ENCODE peak calls at places on chromosomes 5 and 9, in ten cellular contexts. One of them, this sample, is unnamed.

GRCh38 chr5:160506006-160507004 is 84.7 kb downstream of the PTTG1 start:
- DNase-seq in neuronal stem cell: no peak
- DNase-seq in RWPE2: no peak
- DNase-seq in pancreas: no peak
- DNase-seq in CD8-positive, alpha-beta T cell: peak; percentile 42
- DNase-seq in HCT116: no peak
- DNase-seq in tibial artery: no peak
- DNase-seq in fibroblast of lung: peak; percentile 57
- DNase-seq in left ventricle myocardium inferior: no peak
- DNase-seq in PC-9: no peak
- DNase-seq in this sample: no peak

GRCh38 chr9:89382026-89382986 is 64.0 kb downstream of the SECISBP2 start:
- DNase-seq in neuronal stem cell: no peak
- DNase-seq in RWPE2: no peak
- DNase-seq in pancreas: no peak
- DNase-seq in CD8-positive, alpha-beta T cell: no peak
- DNase-seq in HCT116: no peak
- DNase-seq in tibial artery: no peak
- DNase-seq in fibroblast of lung: no peak
- DNase-seq in left ventricle myocardium inferior: no peak
- DNase-seq in PC-9: no peak
- DNase-seq in this sample: no peak

GRCh38 chr9:73006986-73007385 is 54.1 kb upstream of the ALDH1A1 start:
- DNase-seq in neuronal stem cell: no peak
- DNase-seq in RWPE2: no peak
- DNase-seq in pancreas: no peak
- DNase-seq in CD8-positive, alpha-beta T cell: no peak
- DNase-seq in HCT116: no peak
- DNase-seq in tibial artery: no peak
- DNase-seq in fibroblast of lung: no peak
- DNase-seq in left ventricle myocardium inferior: no peak
- DNase-seq in PC-9: no peak
- DNase-seq in this sample: no peak

GRCh38 chr5:135034186-135034962 is at the start of gene PITX1:
- DNase-seq in neuronal stem cell: peak; percentile 64
- DNase-seq in RWPE2: peak; percentile 92
- DNase-seq in pancreas: peak; percentile 34
- DNase-seq in CD8-positive, alpha-beta T cell: no peak
- DNase-seq in HCT116: peak; percentile 33
- DNase-seq in tibial artery: peak; percentile 91
- DNase-seq in fibroblast of lung: peak; percentile 22
- DNase-seq in left ventricle myocardium inferior: no peak
- DNase-seq in PC-9: peak; percentile 79
- DNase-seq in this sample: peak; percentile 33

GRCh38 chr5:146785065-146785464 is 93.5 kb downstream of the PPP2R2B start:
- DNase-seq in neuronal stem cell: no peak
- DNase-seq in RWPE2: no peak
- DNase-seq in pancreas: no peak
- DNase-seq in CD8-positive, alpha-beta T cell: no peak
- DNase-seq in HCT116: no peak
- DNase-seq in tibial artery: no peak
- DNase-seq in fibroblast of lung: no peak
- DNase-seq in left ventricle myocardium inferior: no peak
- DNase-seq in PC-9: no peak
- DNase-seq in this sample: no peak

GRCh38 chr9:70413427-70413797 is 1.0 kb downstream of the KLF9 start:
- DNase-seq in neuronal stem cell: no peak
- DNase-seq in RWPE2: peak; percentile 78
- DNase-seq in pancreas: no peak
- DNase-seq in CD8-positive, alpha-beta T cell: no peak
- DNase-seq in HCT116: no peak
- DNase-seq in tibial artery: no peak
- DNase-seq in fibroblast of lung: no peak
- DNase-seq in left ventricle myocardium inferior: peak; percentile 80
- DNase-seq in PC-9: no peak
- DNase-seq in this sample: no peak

GRCh38 chr5:81214848-81215247 is 18.3 kb upstream of the CKMT2 start:
- DNase-seq in neuronal stem cell: no peak
- DNase-seq in RWPE2: no peak
- DNase-seq in pancreas: no peak
- DNase-seq in CD8-positive, alpha-beta T cell: no peak
- DNase-seq in HCT116: no peak
- DNase-seq in tibial artery: no peak
- DNase-seq in fibroblast of lung: no peak
- DNase-seq in left ventricle myocardium inferior: no peak
- DNase-seq in PC-9: no peak
- DNase-seq in this sample: no peak

GRCh38 chr9:112355305-112355953 is 22.0 kb upstream of the PTBP3 start:
- DNase-seq in neuronal stem cell: no peak
- DNase-seq in RWPE2: no peak
- DNase-seq in pancreas: no peak
- DNase-seq in CD8-positive, alpha-beta T cell: no peak
- DNase-seq in HCT116: no peak
- DNase-seq in tibial artery: no peak
- DNase-seq in fibroblast of lung: no peak
- DNase-seq in left ventricle myocardium inferior: no peak
- DNase-seq in PC-9: no peak
- DNase-seq in this sample: peak; percentile 93

GRCh38 chr5:150598046-150598445 is 42.4 kb upstream of the SYNPO start:
- DNase-seq in neuronal stem cell: no peak
- DNase-seq in RWPE2: no peak
- DNase-seq in pancreas: no peak
- DNase-seq in CD8-positive, alpha-beta T cell: no peak
- DNase-seq in HCT116: no peak
- DNase-seq in tibial artery: no peak
- DNase-seq in fibroblast of lung: no peak
- DNase-seq in left ventricle myocardium inferior: peak; percentile 6
- DNase-seq in PC-9: no peak
- DNase-seq in this sample: no peak

GRCh38 chr5:150595466-150596031 is 44.9 kb upstream of the SYNPO start:
- DNase-seq in neuronal stem cell: no peak
- DNase-seq in RWPE2: peak; percentile 60
- DNase-seq in pancreas: no peak
- DNase-seq in CD8-positive, alpha-beta T cell: no peak
- DNase-seq in HCT116: no peak
- DNase-seq in tibial artery: peak; percentile 67
- DNase-seq in fibroblast of lung: peak; percentile 93
- DNase-seq in left ventricle myocardium inferior: peak; percentile 43
- DNase-seq in PC-9: no peak
- DNase-seq in this sample: no peak

GRCh38 chr5:150596826-150597225 is 43.6 kb upstream of the SYNPO start:
- DNase-seq in neuronal stem cell: no peak
- DNase-seq in RWPE2: no peak
- DNase-seq in pancreas: no peak
- DNase-seq in CD8-positive, alpha-beta T cell: no peak
- DNase-seq in HCT116: no peak
- DNase-seq in tibial artery: no peak
- DNase-seq in fibroblast of lung: no peak
- DNase-seq in left ventricle myocardium inferior: peak; percentile 7
- DNase-seq in PC-9: no peak
- DNase-seq in this sample: no peak

GRCh38 chr5:150593996-150594395 is 46.5 kb upstream of the SYNPO start:
- DNase-seq in neuronal stem cell: no peak
- DNase-seq in RWPE2: peak; percentile 56
- DNase-seq in pancreas: no peak
- DNase-seq in CD8-positive, alpha-beta T cell: no peak
- DNase-seq in HCT116: no peak
- DNase-seq in tibial artery: peak; percentile 62
- DNase-seq in fibroblast of lung: peak; percentile 54
- DNase-seq in left ventricle myocardium inferior: no peak
- DNase-seq in PC-9: no peak
- DNase-seq in this sample: no peak

GRCh38 chr5:150596313-150596712 is 44.1 kb upstream of the SYNPO start:
- DNase-seq in neuronal stem cell: no peak
- DNase-seq in RWPE2: peak; percentile 58
- DNase-seq in pancreas: no peak
- DNase-seq in CD8-positive, alpha-beta T cell: no peak
- DNase-seq in HCT116: no peak
- DNase-seq in tibial artery: no peak
- DNase-seq in fibroblast of lung: no peak
- DNase-seq in left ventricle myocardium inferior: no peak
- DNase-seq in PC-9: no peak
- DNase-seq in this sample: no peak
- H3K27ac ChIP-seq in neuronal stem cell: no peak overlapping the region
- H3K27ac ChIP-seq in RWPE2: no peak overlapping the region
- H3K27ac ChIP-seq in pancreas: no peak overlapping the region
- H3K27ac ChIP-seq in CD8-positive, alpha-beta T cell: no peak overlapping the region
- H3K27ac ChIP-seq in HCT116: no peak overlapping the region
- H3K27ac ChIP-seq in tibial artery: peak overlapping the region; percentile 86
- H3K27ac ChIP-seq in fibroblast of lung: no peak overlapping the region
- H3K27ac ChIP-seq in left ventricle myocardium inferior: peak overlapping the region; percentile 90
- H3K27ac ChIP-seq in PC-9: no peak overlapping the region
- H3K27ac ChIP-seq in this sample: peak overlapping the region; percentile 36

GRCh38 chr9:38059233-38059936 is 9.6 kb downstream of the SHB start:
- DNase-seq in neuronal stem cell: no peak
- DNase-seq in RWPE2: no peak
- DNase-seq in pancreas: no peak
- DNase-seq in CD8-positive, alpha-beta T cell: no peak
- DNase-seq in HCT116: no peak
- DNase-seq in tibial artery: no peak
- DNase-seq in fibroblast of lung: peak; percentile 80
- DNase-seq in left ventricle myocardium inferior: peak; percentile 28
- DNase-seq in PC-9: no peak
- DNase-seq in this sample: no peak

GRCh38 chr9:38060688-38061087 is 8.3 kb downstream of the SHB start:
- DNase-seq in neuronal stem cell: no peak
- DNase-seq in RWPE2: no peak
- DNase-seq in pancreas: no peak
- DNase-seq in CD8-positive, alpha-beta T cell: no peak
- DNase-seq in HCT116: no peak
- DNase-seq in tibial artery: no peak
- DNase-seq in fibroblast of lung: no peak
- DNase-seq in left ventricle myocardium inferior: no peak
- DNase-seq in PC-9: no peak
- DNase-seq in this sample: no peak

GRCh38 chr9:38057416-38058195 is 11.4 kb downstream of the SHB start:
- DNase-seq in neuronal stem cell: no peak
- DNase-seq in RWPE2: no peak
- DNase-seq in pancreas: peak; percentile 47
- DNase-seq in CD8-positive, alpha-beta T cell: no peak
- DNase-seq in HCT116: no peak
- DNase-seq in tibial artery: no peak
- DNase-seq in fibroblast of lung: no peak
- DNase-seq in left ventricle myocardium inferior: peak; percentile 46
- DNase-seq in PC-9: no peak
- DNase-seq in this sample: peak; percentile 77

GRCh38 chr9:38061326-38061947 is 7.6 kb downstream of the SHB start:
- DNase-seq in neuronal stem cell: no peak
- DNase-seq in RWPE2: no peak
- DNase-seq in pancreas: no peak
- DNase-seq in CD8-positive, alpha-beta T cell: no peak
- DNase-seq in HCT116: no peak
- DNase-seq in tibial artery: no peak
- DNase-seq in fibroblast of lung: no peak
- DNase-seq in left ventricle myocardium inferior: no peak
- DNase-seq in PC-9: no peak
- DNase-seq in this sample: no peak

DNA sequence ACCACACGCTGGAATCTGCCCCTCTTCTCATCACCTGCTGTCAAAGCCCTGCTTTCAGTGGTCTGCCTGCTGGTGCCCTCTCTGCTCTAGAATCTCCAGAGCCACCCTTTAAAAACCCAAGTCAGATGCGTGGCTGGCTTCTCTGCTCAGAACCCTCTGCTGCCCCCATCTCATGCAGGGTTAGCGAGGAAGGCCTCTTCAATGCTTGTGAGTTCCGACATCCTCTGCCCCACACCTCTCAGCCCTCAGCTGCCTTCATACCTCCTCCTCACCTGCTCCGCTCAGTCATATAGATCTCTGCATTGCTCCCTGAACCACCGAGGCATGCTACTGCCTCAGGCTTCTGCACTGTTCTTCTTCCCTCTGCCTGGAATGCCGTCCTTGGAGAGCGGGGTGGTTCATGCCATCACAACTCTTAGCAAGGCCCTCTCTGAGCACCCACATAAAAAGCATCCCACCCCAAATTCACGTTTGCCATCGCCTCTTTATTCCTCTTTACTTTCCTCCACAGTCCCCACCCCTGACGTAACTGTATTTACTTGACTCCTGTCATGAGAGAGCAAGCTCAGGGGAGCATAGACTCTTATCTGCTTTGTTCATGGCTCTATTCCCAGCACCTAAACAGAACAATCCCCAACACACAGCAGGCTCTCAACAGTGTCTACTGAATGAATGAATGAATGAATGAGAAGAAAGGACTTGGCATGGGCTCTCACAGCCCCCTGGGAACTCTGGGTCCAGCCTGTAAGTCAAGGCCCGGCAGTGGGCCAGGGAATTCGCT is 10.4 kb downstream of the SHB start:
- DNase-seq in neuronal stem cell: no peak
- DNase-seq in RWPE2: no peak
- DNase-seq in pancreas: no peak
- DNase-seq in CD8-positive, alpha-beta T cell: no peak
- DNase-seq in HCT116: no peak
- DNase-seq in tibial artery: no peak
- DNase-seq in fibroblast of lung: no peak
- DNase-seq in left ventricle myocardium inferior: no peak
- DNase-seq in PC-9: no peak
- DNase-seq in this sample: no peak
- H3K4me1 ChIP-seq in neuronal stem cell: peaks cover 7% of the 10 kb centered on the region
- H3K4me1 ChIP-seq in RWPE2: peaks cover 58% of the 10 kb centered on the region
- H3K4me1 ChIP-seq in pancreas: peaks cover 25% of the 10 kb centered on the region
- H3K4me1 ChIP-seq in CD8-positive, alpha-beta T cell: no peaks in the 10 kb centered on the region
- H3K4me1 ChIP-seq in HCT116: peaks cover 22% of the 10 kb centered on the region
- H3K4me1 ChIP-seq in tibial artery: peaks cover 11% of the 10 kb centered on the region
- H3K4me1 ChIP-seq in fibroblast of lung: peaks cover 11% of the 10 kb centered on the region
- H3K4me1 ChIP-seq in left ventricle myocardium inferior: peaks cover 98% of the 10 kb centered on the region
- H3K4me1 ChIP-seq in PC-9: peaks cover 27% of the 10 kb centered on the region
- H3K4me1 ChIP-seq in this sample: peaks cover 21% of the 10 kb centered on the region

GRCh38 chr5:139704748-139705147 is 56.6 kb downstream of the CXXC5 start:
- DNase-seq in neuronal stem cell: no peak
- DNase-seq in RWPE2: no peak
- DNase-seq in pancreas: no peak
- DNase-seq in CD8-positive, alpha-beta T cell: no peak
- DNase-seq in HCT116: no peak
- DNase-seq in tibial artery: no peak
- DNase-seq in fibroblast of lung: no peak
- DNase-seq in left ventricle myocardium inferior: no peak
- DNase-seq in PC-9: no peak
- DNase-seq in this sample: no peak

GRCh38 chr5:139705655-139706587 is 57.8 kb downstream of the CXXC5 start:
- DNase-seq in neuronal stem cell: no peak
- DNase-seq in RWPE2: no peak
- DNase-seq in pancreas: no peak
- DNase-seq in CD8-positive, alpha-beta T cell: no peak
- DNase-seq in HCT116: no peak
- DNase-seq in tibial artery: no peak
- DNase-seq in fibroblast of lung: no peak
- DNase-seq in left ventricle myocardium inferior: no peak
- DNase-seq in PC-9: no peak
- DNase-seq in this sample: no peak

GRCh38 chr5:139702548-139702947 is 54.4 kb downstream of the CXXC5 start:
- DNase-seq in neuronal stem cell: no peak
- DNase-seq in RWPE2: no peak
- DNase-seq in pancreas: no peak
- DNase-seq in CD8-positive, alpha-beta T cell: no peak
- DNase-seq in HCT116: no peak
- DNase-seq in tibial artery: no peak
- DNase-seq in fibroblast of lung: no peak
- DNase-seq in left ventricle myocardium inferior: no peak
- DNase-seq in PC-9: no peak
- DNase-seq in this sample: no peak

GRCh38 chr5:139707445-139708003 is 59.4 kb downstream of the CXXC5 start:
- DNase-seq in neuronal stem cell: no peak
- DNase-seq in RWPE2: no peak
- DNase-seq in pancreas: no peak
- DNase-seq in CD8-positive, alpha-beta T cell: no peak
- DNase-seq in HCT116: no peak
- DNase-seq in tibial artery: no peak
- DNase-seq in fibroblast of lung: no peak
- DNase-seq in left ventricle myocardium inferior: no peak
- DNase-seq in PC-9: no peak
- DNase-seq in this sample: no peak

GRCh38 chr5:139705191-139705590 is 57.0 kb downstream of the CXXC5 start:
- DNase-seq in neuronal stem cell: no peak
- DNase-seq in RWPE2: no peak
- DNase-seq in pancreas: no peak
- DNase-seq in CD8-positive, alpha-beta T cell: no peak
- DNase-seq in HCT116: no peak
- DNase-seq in tibial artery: no peak
- DNase-seq in fibroblast of lung: no peak
- DNase-seq in left ventricle myocardium inferior: no peak
- DNase-seq in PC-9: no peak
- DNase-seq in this sample: no peak
- H3K27me3 ChIP-seq in neuronal stem cell: no peaks in the 10 kb centered on the region
- H3K27me3 ChIP-seq in RWPE2: peaks cover 2% of the 10 kb centered on the region
- H3K27me3 ChIP-seq in pancreas: no peaks in the 10 kb centered on the region
- H3K27me3 ChIP-seq in CD8-positive, alpha-beta T cell: no peaks in the 10 kb centered on the region
- H3K27me3 ChIP-seq in HCT116: no peaks in the 10 kb centered on the region
- H3K27me3 ChIP-seq in tibial artery: no peaks in the 10 kb centered on the region
- H3K27me3 ChIP-seq in fibroblast of lung: peaks cover 7% of the 10 kb centered on the region
- H3K27me3 ChIP-seq in left ventricle myocardium inferior: no peaks in the 10 kb centered on the region
- H3K27me3 ChIP-seq in PC-9: peaks cover 2% of the 10 kb centered on the region
- H3K27me3 ChIP-seq in this sample: no peaks in the 10 kb centered on the region

DNA sequence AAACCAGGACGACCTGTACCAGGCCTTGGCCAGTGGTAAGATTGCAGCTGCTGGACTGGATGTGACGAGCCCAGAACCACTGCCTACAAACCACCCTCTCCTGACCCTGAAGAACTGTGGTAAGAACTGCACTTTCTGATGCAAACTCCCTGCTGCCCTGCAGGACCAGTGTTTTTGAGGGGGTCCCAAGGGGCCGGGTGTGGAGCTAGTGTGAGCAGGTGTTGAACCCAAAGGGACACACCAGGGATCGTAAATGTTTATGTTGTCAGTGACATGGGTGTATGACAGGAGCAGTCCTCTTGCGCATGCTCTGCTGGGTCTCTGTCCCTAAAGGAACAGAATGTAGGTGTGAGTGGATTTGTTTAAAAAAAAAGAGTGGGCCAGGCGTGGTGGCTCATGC is 9.5 kb downstream of the GRHPR start:
- DNase-seq in neuronal stem cell: no peak
- DNase-seq in RWPE2: no peak
- DNase-seq in pancreas: no peak
- DNase-seq in CD8-positive, alpha-beta T cell: no peak
- DNase-seq in HCT116: no peak
- DNase-seq in tibial artery: peak; percentile 38
- DNase-seq in fibroblast of lung: no peak
- DNase-seq in left ventricle myocardium inferior: no peak
- DNase-seq in PC-9: no peak
- DNase-seq in this sample: no peak
- H3K27ac ChIP-seq in neuronal stem cell: no peak overlapping the region
- H3K27ac ChIP-seq in RWPE2: no peak overlapping the region
- H3K27ac ChIP-seq in pancreas: no peak overlapping the region
- H3K27ac ChIP-seq in CD8-positive, alpha-beta T cell: no peak overlapping the region
- H3K27ac ChIP-seq in HCT116: no peak overlapping the region
- H3K27ac ChIP-seq in tibial artery: no peak overlapping the region
- H3K27ac ChIP-seq in fibroblast of lung: no peak overlapping the region
- H3K27ac ChIP-seq in left ventricle myocardium inferior: no peak overlapping the region
- H3K27ac ChIP-seq in PC-9: no peak overlapping the region
- H3K27ac ChIP-seq in this sample: no peak overlapping the region

This sample was measured in thyroid gland.